ENCODE peak calls at places on chromosomes 11 and 22, in four cellular contexts. B, D, S and K are unnamed samples.

GRCh38 chr22:46029036-46029435 is 52.1 kb upstream of the WNT7B start:
- DNase-seq in S (peak), D (no peak), B (no peak), K (no peak)

GRCh38 chr22:27801197-27801615 is 350 bp downstream of the MN1 start:
- DNase-seq in D (no peak), B (no peak), S (no peak), K (no peak)

GRCh38 chr22:36292823-36293530 is 40.0 kb downstream of the APOL1 start:
- DNase-seq in B (peak), S (peak), D (no peak), K (no peak)

GRCh38 chr11:34356130-34356529 is 1.7 kb downstream of the ABTB2 start:
- DNase-seq in S (no peak), D (no peak), B (no peak), K (no peak)

GRCh38 chr11:44104472-44105294 is 9.2 kb downstream of the EXT2 start:
- DNase-seq in B (no peak), D (no peak), S (no peak), K (no peak)

GRCh38 chr22:29041408-29041807 is 20.2 kb downstream of the C22orf31 start:
- DNase-seq in S (no peak), B (no peak), D (no peak), K (no peak)

GRCh38 chr11:14539867-14540475 is 19.8 kb upstream of the PSMA1 start:
- DNase-seq in D (no peak), B (no peak), S (no peak), K (no peak)

GRCh38 chr22:21685164-21685513 is 19.3 kb downstream of the PPIL2 start:
- DNase-seq in D (no peak), S (no peak), B (no peak), K (no peak)

GRCh38 chr22:37454857-37455686 is 27.8 kb upstream of the ELFN2 start:
- DNase-seq in D (no peak), B (no peak), S (no peak), K (no peak)

GRCh38 chr22:42177891-42178336 is 47.3 kb upstream of the CYP2D6 start:
- DNase-seq in B (no peak), S (no peak), D (no peak), K (no peak)

GRCh38 chr11:85299247-85299646 is 327.9 kb downstream of the DLG2 start:
- DNase-seq in S (no peak), B (no peak), D (no peak), K (no peak)

GRCh38 chr22:39707351-39707750 is 136.8 kb downstream of the CACNA1I start:
- DNase-seq in S (no peak), D (no peak), B (no peak), K (no peak)

GRCh38 chr11:72721689-72722049 is 30.5 kb downstream of the ARAP1 start:
- DNase-seq in S (no peak), D (no peak), B (peak), K (no peak)

GRCh38 chr11:113314389-113315301 is at the start of gene TTC12:
- DNase-seq in D (peak), B (peak), S (peak), K (peak)

GRCh38 chr22:20885557-20886323 is 26.9 kb downstream of the SNAP29 start:
- DNase-seq in B (no peak), S (peak), D (peak), K (peak)

GRCh38 chr22:45818130-45819085 is 146.8 kb downstream of the ATXN10 start:
- DNase-seq in S (peak), B (no peak), D (no peak), K (peak)

GRCh38 chr22:47174096-47174495 is 411.6 kb downstream of the TBC1D22A start:
- DNase-seq in D (no peak), S (no peak), B (peak), K (no peak)

GRCh38 chr11:14927146-14927545 is 35.1 kb upstream of the CYP2R1 start:
- DNase-seq in D (no peak), S (no peak), B (no peak), K (no peak)